ENCODE peak calls at places on chromosomes 16 and 17, in six cellular contexts. Q, H, D, T, M and R are unnamed samples.
A peak's percentile ranks its signal among the peaks of the same experiment; 100 is the strongest.

GRCh38 chr17:10033982-10034381 is 128.9 kb upstream of the RCVRN start:
- DNase-seq in Q (no peak), M (no peak), T (peak; percentile 24), D (no peak), H (no peak), R (no peak)

GRCh38 chr16:17173134-17173729 is 297.5 kb downstream of the XYLT1 start:
- DNase-seq in M (no peak), T (peak; percentile 98), H (no peak), D (peak; percentile 63), Q (no peak), R (no peak)

GRCh38 chr16:85988723-85989313 is 89.9 kb downstream of the IRF8 start:
- DNase-seq in Q (no peak), M (no peak), D (no peak), H (no peak), T (no peak), R (no peak)

GRCh38 chr17:42679001-42679491 is 2.3 kb upstream of the PLEKHH3 start:
- DNase-seq in M (no peak), Q (peak; percentile 79), D (peak; percentile 39), T (peak; percentile 18), H (peak; percentile 72), R (no peak)

GRCh38 chr16:79269211-79269863 is 331.2 kb downstream of the MAF start:
- DNase-seq in M (no peak), D (no peak), T (no peak), Q (no peak), H (no peak), R (no peak)

GRCh38 chr17:36921131-36921851 is 16.0 kb upstream of the LHX1 start:
- DNase-seq in Q (peak; percentile 60), M (no peak), D (peak; percentile 61), T (peak; percentile 60), H (peak; percentile 63), R (no peak)

GRCh38 chr16:1282275-1282995 is 26.6 kb downstream of the TPSD1 start:
- DNase-seq in M (no peak), H (no peak), Q (no peak), T (no peak), D (no peak), R (no peak)

GRCh38 chr16:50038756-50039529 is 13.9 kb downstream of the CNEP1R1 start:
- DNase-seq in Q (no peak), D (no peak), T (peak; percentile 31), H (no peak), M (no peak), R (no peak)

GRCh38 chr17:30237296-30238002 is 2.0 kb upstream of the SLC6A4 start:
- DNase-seq in Q (no peak), D (no peak), T (no peak), H (no peak), M (no peak), R (no peak)

GRCh38 chr16:8866118-8866883 is 2.5 kb downstream of the CARHSP1 start:
- DNase-seq in M (peak; percentile 87), H (peak; percentile 95), T (no peak), Q (peak; percentile 51), D (no peak), R (peak; percentile 94)

GRCh38 chr17:40472733-40473452 is 28.5 kb downstream of the TNS4 start:
- DNase-seq in M (no peak), H (no peak), D (peak; percentile 49), T (peak; percentile 27), Q (no peak), R (no peak)

GRCh38 chr16:81632392-81633146 is 146.5 kb upstream of the PLCG2 start:
- DNase-seq in M (no peak), T (peak; percentile 44), Q (peak; percentile 95), D (peak; percentile 94), H (no peak), R (no peak)

GRCh38 chr17:73288534-73289302 is 23.1 kb downstream of the CDC42EP4 start:
- DNase-seq in T (no peak), D (no peak), Q (no peak), M (no peak), H (no peak), R (no peak)

GRCh38 chr16:87441886-87442580 is 49.9 kb downstream of the MAP1LC3B start:
- DNase-seq in M (no peak), Q (peak; percentile 33), T (no peak), D (peak; percentile 70), H (no peak), R (no peak)

GRCh38 chr17:29216181-29216580 is 30.5 kb upstream of the CRYBA1 start:
- DNase-seq in D (no peak), M (no peak), Q (no peak), H (no peak), T (no peak), R (no peak)

GRCh38 chr16:88925540-88925887 is 51.5 kb downstream of the CBFA2T3 start:
- DNase-seq in Q (no peak), T (no peak), D (no peak), H (no peak), M (no peak), R (no peak)

GRCh38 chr17:73027130-73027741 is 65.3 kb downstream of the SLC39A11 start:
- DNase-seq in T (no peak), D (peak; percentile 58), M (no peak), H (no peak), Q (peak; percentile 54), R (no peak)

GRCh38 chr17:74094651-74095050 is 108.8 kb upstream of the RPL38 start:
- DNase-seq in Q (no peak), H (no peak), D (no peak), M (no peak), T (no peak), R (no peak)

GRCh38 chr16:12805091-12805490 is 1.4 kb upstream of the CPPED1 start:
- DNase-seq in T (no peak), M (no peak), D (no peak), H (no peak), Q (no peak), R (no peak)

GRCh38 chr17:6843241-6843890 is 11.8 kb upstream of the TEKT1 start:
- DNase-seq in Q (peak; percentile 54), D (peak; percentile 52), M (no peak), H (no peak), T (peak; percentile 77), R (peak; percentile 27)

GRCh38 chr17:68599091-68599872 is 1.9 kb downstream of the FAM20A start:
- DNase-seq in D (no peak), Q (peak; percentile 37), M (no peak), H (no peak), T (no peak), R (no peak)

GRCh38 chr17:17808706-17809432 is 27.9 kb downstream of the SREBF1 start:
- DNase-seq in H (no peak), M (no peak), T (no peak), Q (peak; percentile 56), D (peak; percentile 37), R (no peak)

GRCh38 chr16:29899516-29900101 is at the start of gene SEZ6L2:
- DNase-seq in T (peak; percentile 5), H (peak; percentile 96), D (peak; percentile 86), M (peak; percentile 86), Q (peak; percentile 97), R (peak; percentile 84)

GRCh38 chr16:29898786-29899515 is 399 bp downstream of the SEZ6L2 start:
- DNase-seq in H (peak; percentile 87), Q (peak; percentile 24), T (no peak), D (no peak), M (no peak), R (peak; percentile 33)

GRCh38 chr16:29900102-29900887 is at the start of gene ASPHD1:
- DNase-seq in M (peak; percentile 25), H (peak; percentile 82), T (peak; percentile 69), Q (peak; percentile 90), D (peak; percentile 86), R (peak; percentile 61)

GRCh38 chr16:29901607-29901945 is 1.3 kb downstream of the ASPHD1 start:
- DNase-seq in H (no peak), Q (no peak), M (no peak), D (no peak), T (no peak), R (no peak)

GRCh38 chr16:29900888-29901606 is 759 bp downstream of the ASPHD1 start:
- DNase-seq in M (no peak), Q (no peak), D (no peak), T (no peak), H (no peak), R (no peak)
- H3K14ac ChIP-seq in M (no peak overlapping the region), Q (no peak overlapping the region), D (peak overlapping the region; percentile 93), T (no peak overlapping the region), H (no peak overlapping the region), R (no peak overlapping the region)

DNA sequence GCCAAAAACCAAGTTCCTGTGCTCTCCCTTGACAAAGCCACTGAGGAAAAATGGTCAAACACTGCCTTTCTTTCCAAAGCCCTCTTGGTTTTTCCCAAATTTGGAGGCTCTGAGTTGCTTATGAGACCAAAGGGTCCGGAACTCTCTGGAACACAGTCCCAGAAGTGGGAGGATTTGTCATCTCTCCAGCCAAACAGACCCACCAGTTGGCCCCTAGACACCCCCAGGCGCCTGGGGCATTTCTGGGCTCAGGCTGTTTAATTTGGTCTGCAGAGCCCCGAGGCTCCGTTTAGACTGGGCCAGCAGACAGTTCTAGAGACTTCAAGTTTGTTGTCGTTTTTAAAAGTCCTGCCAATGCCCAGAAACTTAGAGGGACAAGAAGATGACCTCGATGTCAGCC is 239.1 kb downstream of the SEC14L1 start:
- DNase-seq in Q (no peak), M (no peak), H (no peak), T (no peak), D (no peak), R (no peak)
- H3K4me2 ChIP-seq in Q (no peak overlapping the region), M (no peak overlapping the region), H (no peak overlapping the region), T (no peak overlapping the region), D (no peak overlapping the region), R (no peak overlapping the region)

GRCh38 chr16:66932076-66932475 is 2.1 kb downstream of the CIAO2B start:
- DNase-seq in D (no peak), Q (no peak), M (no peak), H (no peak), T (peak; percentile 66), R (no peak)
- H4K91ac ChIP-seq in D (no peak overlapping the region), Q (no peak overlapping the region), M (no peak overlapping the region), H (no peak overlapping the region), T (no peak overlapping the region), R (no peak overlapping the region)

GRCh38 chr16:11674001-11674817 is 6.0 kb downstream of the SNN start:
- DNase-seq in M (no peak), Q (no peak), T (no peak), H (no peak), D (no peak), R (no peak)

GRCh38 chr16:11675561-11676511 is 7.6 kb downstream of the SNN start:
- DNase-seq in M (no peak), T (peak; percentile 84), H (peak; percentile 49), Q (no peak), D (peak; percentile 15), R (no peak)

GRCh38 chr16:11676799-11677198 is 8.5 kb downstream of the SNN start:
- DNase-seq in Q (no peak), T (no peak), D (no peak), H (no peak), M (no peak), R (no peak)

GRCh38 chr16:11673091-11674000 is 5.1 kb downstream of the SNN start:
- DNase-seq in M (no peak), T (no peak), Q (no peak), H (no peak), D (no peak), R (no peak)

GRCh38 chr16:11674818-11675560 is 6.7 kb downstream of the SNN start:
- DNase-seq in M (no peak), Q (peak; percentile 52), H (no peak), T (no peak), D (peak; percentile 51), R (no peak)
- H3K14ac ChIP-seq in M (no peak overlapping the region), Q (no peak overlapping the region), H (no peak overlapping the region), T (no peak overlapping the region), D (no peak overlapping the region), R (no peak overlapping the region)

GRCh38 chr17:27282054-27282501 is 11.8 kb upstream of the WSB1 start:
- DNase-seq in H (no peak), T (peak; percentile 99), D (peak; percentile 50), Q (no peak), M (no peak), R (no peak)
- H3K4me2 ChIP-seq in H (no peak overlapping the region), T (no peak overlapping the region), D (no peak overlapping the region), Q (no peak overlapping the region), M (no peak overlapping the region), R (no peak overlapping the region)

GRCh38 chr16:84367297-84367680 is 1.0 kb upstream of the ATP2C2 start:
- DNase-seq in D (no peak), T (no peak), M (no peak), H (no peak), Q (no peak), R (no peak)
- H4K91ac ChIP-seq in D (no peak overlapping the region), T (no peak overlapping the region), M (no peak overlapping the region), H (no peak overlapping the region), Q (no peak overlapping the region), R (no peak overlapping the region)